ENCODE peak calls at places on chromosomes 4 and X, in six cellular contexts. F is mesenchymal stem cell; I is stimulated activated naive CD8-positive, alpha-beta T cell treated with anti-CD3 and anti-CD28 coated beads, Interleukin-15, amount 100 ng/mL, for 72 hours; T is MM.1S; D is ELR; S is suprapubic skin. H is an unnamed sample.
A peak's percentile ranks its signal among the peaks of the same experiment; 100 is the strongest.

GRCh38 chr4:186840222-186840701 is 116.6 kb upstream of the FAT1 start:
- DNase-seq in F (no peak), I (no peak), T (no peak), D (no peak), S (no peak), H (no peak)

GRCh38 chrX:122583526-122583925 is 600.6 kb upstream of the GRIA3 start:
- DNase-seq in F (no peak), I (no peak), T (no peak), D (no peak), S (no peak), H (no peak)

GRCh38 chr4:9976781-9977180 is 44.5 kb downstream of the SLC2A9 start:
- DNase-seq in F (no peak), I (no peak), T (no peak), D (no peak), S (no peak), H (no peak)

GRCh38 chrX:826026-826425 is 195.4 kb downstream of the SHOX start:
- DNase-seq in F (no peak), I (no peak), T (no peak), D (peak; percentile 28), S (no peak), H (peak; percentile 54)

GRCh38 chr4:95106408-95106928 is 348.7 kb downstream of the BMPR1B start:
- DNase-seq in F (no peak), I (no peak), T (no peak), D (peak; percentile 5), S (no peak), H (peak; percentile 47)

GRCh38 chr4:141840299-141840986 is 204.1 kb downstream of the IL15 start:
- DNase-seq in F (no peak), I (no peak), T (no peak), D (no peak), S (no peak), H (no peak)

GRCh38 chr4:27088491-27088890 is 227.8 kb downstream of the STIM2 start:
- DNase-seq in F (peak; percentile 3), I (no peak), T (no peak), D (no peak), S (no peak), H (no peak)

GRCh38 chrX:67692246-67692645 is 148.4 kb downstream of the AR start:
- DNase-seq in F (peak; percentile 8), I (no peak), T (peak; percentile 81), D (peak; percentile 32), S (no peak), H (no peak)

GRCh38 chrX:685120-686032 is 54.8 kb downstream of the SHOX start:
- DNase-seq in F (no peak), I (no peak), T (no peak), D (no peak), S (no peak), H (no peak)

GRCh38 chr4:72945719-72946336 is 123.7 kb downstream of the COX18 start:
- DNase-seq in F (no peak), I (no peak), T (no peak), D (no peak), S (no peak), H (no peak)

GRCh38 chr4:120088507-120088906 is 21.9 kb upstream of the MAD2L1 start:
- DNase-seq in F (no peak), I (no peak), T (no peak), D (no peak), S (no peak), H (no peak)

GRCh38 chr4:18954538-18954937 is 933.0 kb upstream of the LCORL start:
- DNase-seq in F (no peak), I (no peak), T (no peak), D (no peak), S (no peak), H (no peak)

GRCh38 chr4:87853108-87853507 is 20.3 kb downstream of the MEPE start:
- DNase-seq in F (peak; percentile 52), I (no peak), T (peak; percentile 50), D (peak; percentile 61), S (no peak), H (peak; percentile 52)

GRCh38 chrX:11171956-11172355 is 60.8 kb downstream of the HCCS start:
- DNase-seq in F (no peak), I (no peak), T (no peak), D (no peak), S (no peak), H (no peak)

GRCh38 chr4:40388248-40388647 is 53.1 kb downstream of the CHRNA9 start:
- DNase-seq in F (no peak), I (no peak), T (no peak), D (no peak), S (no peak), H (peak; percentile 88)

GRCh38 chr4:106773106-106773905 is 262.8 kb downstream of the DKK2 start:
- DNase-seq in F (no peak), I (no peak), T (no peak), D (no peak), S (peak; percentile 59), H (peak; percentile 31)

GRCh38 chr4:40367451-40367850 is 32.3 kb downstream of the CHRNA9 start:
- DNase-seq in F (no peak), I (no peak), T (no peak), D (no peak), S (no peak), H (no peak)

GRCh38 chr4:106659386-106659785 is 290.8 kb upstream of the GIMD1 start:
- DNase-seq in F (peak; percentile 28), I (no peak), T (no peak), D (no peak), S (no peak), H (peak; percentile 72)

GRCh38 chr4:13881880-13882279 is 254.4 kb upstream of the BOD1L1 start:
- DNase-seq in F (no peak), I (no peak), T (no peak), D (no peak), S (no peak), H (no peak)

GRCh38 chr4:111230265-111230664 is 607.4 kb upstream of the PITX2 start:
- DNase-seq in F (peak; percentile 7), I (no peak), T (no peak), D (peak; percentile 66), S (no peak), H (peak; percentile 23)

GRCh38 chrX:153708415-153708814 is 15.8 kb downstream of the BCAP31 start:
- DNase-seq in F (peak; percentile 86), I (peak; percentile 43), T (no peak), D (peak; percentile 91), S (peak; percentile 85), H (peak; percentile 85)

GRCh38 chr4:121370729-121371325 is 10.0 kb downstream of the QRFPR start:
- DNase-seq in F (peak; percentile 44), I (no peak), T (peak; percentile 33), D (peak; percentile 59), S (no peak), H (peak; percentile 29)

GRCh38 chr4:182179105-182179504 is 64.1 kb upstream of the TENM3 start:
- DNase-seq in F (no peak), I (no peak), T (no peak), D (peak; percentile 35), S (no peak), H (peak; percentile 83)

GRCh38 chrX:13051167-13051528 is 6.7 kb upstream of the FAM9C start:
- DNase-seq in F (no peak), I (no peak), T (no peak), D (no peak), S (no peak), H (no peak)

GRCh38 chrX:37745835-37746234 is 34.0 kb upstream of the CYBB start:
- DNase-seq in F (no peak), I (peak; percentile 39), T (no peak), D (no peak), S (no peak), H (no peak)

GRCh38 chr4:127370495-127371069 is 262.2 kb upstream of the INTU start:
- DNase-seq in F (peak; percentile 54), I (no peak), T (no peak), D (peak; percentile 3), S (no peak), H (no peak)

GRCh38 chrX:40307871-40308270 is 210.1 kb upstream of the BCOR start:
- DNase-seq in F (no peak), I (no peak), T (no peak), D (no peak), S (no peak), H (no peak)

GRCh38 chrX:39309018-39309620 is 507.9 kb downstream of the MID1IP1 start:
- DNase-seq in F (peak; percentile 71), I (peak; percentile 64), T (no peak), D (no peak), S (no peak), H (peak; percentile 80)

GRCh38 chr4:54525602-54526001 is 132.2 kb upstream of the KIT start:
- DNase-seq in F (peak; percentile 60), I (no peak), T (no peak), D (peak; percentile 87), S (no peak), H (peak; percentile 78)

GRCh38 chr4:72136429-72136828 is 104.6 kb downstream of the NPFFR2 start:
- DNase-seq in F (peak; percentile 22), I (no peak), T (no peak), D (peak; percentile 6), S (no peak), H (peak; percentile 4)

GRCh38 chrX:145190801-145191389 is 56.4 kb upstream of the SPANXN1 start:
- DNase-seq in F (peak; percentile 4), I (no peak), T (no peak), D (peak; percentile 10), S (no peak), H (no peak)

GRCh38 chr4:8540072-8540471 is 40.1 kb upstream of the GPR78 start:
- DNase-seq in F (no peak), I (no peak), T (peak; percentile 26), D (no peak), S (no peak), H (peak; percentile 48)